ENCODE peak calls at places on chromosomes 12 and 14, in six cellular contexts. H is IMR-90, D is gastrocnemius medialis, K is esophagus squamous epithelium, L is kidney, B is heart left ventricle. X is an unnamed sample. For H3K4me1, the result is how much of the 10 kb centered on the place peaks cover.

GRCh38 chr14:103151270-103151933 is 28.1 kb downstream of the TNFAIP2 start:
- DNase-seq in H (no peak), D (no peak), K (no peak), L (no peak), B (no peak), X (no peak)

GRCh38 chr12:92408072-92408900 is 262.6 kb upstream of the BTG1 start:
- DNase-seq in H (no peak), D (no peak), K (no peak), L (no peak), B (peak), X (no peak)

GRCh38 chr14:38412654-38413053 is 156.8 kb upstream of the CLEC14A start:
- DNase-seq in H (no peak), D (no peak), K (no peak), L (no peak), B (no peak), X (no peak)

GRCh38 chr14:19743256-19743655 is at the start of gene OR4Q3:
- DNase-seq in H (no peak), D (no peak), K (no peak), L (no peak), B (no peak), X (no peak)

GRCh38 chr12:70796989-70797388 is 123.5 kb downstream of the PTPRR start:
- DNase-seq in H (no peak), D (no peak), K (no peak), L (no peak), B (no peak), X (no peak)

GRCh38 chr12:102439391-102440108 is 40.8 kb downstream of the IGF1 start:
- DNase-seq in H (peak), D (no peak), K (no peak), L (no peak), B (no peak), X (no peak)

GRCh38 chr14:20412422-20412821 is 879 bp downstream of the TEP1 start:
- DNase-seq in H (no peak), D (no peak), K (no peak), L (no peak), B (no peak), X (no peak)

GRCh38 chr14:103688906-103689902 is 26.0 kb downstream of the XRCC3 start:
- DNase-seq in H (no peak), D (no peak), K (no peak), L (peak), B (peak), X (no peak)

GRCh38 chr14:100589071-100589759 is 2.0 kb upstream of the BEGAIN start:
- DNase-seq in H (no peak), D (no peak), K (no peak), L (peak), B (peak), X (no peak)

GRCh38 chr14:100673085-100673806 is 53.4 kb upstream of the DLK1 start:
- DNase-seq in H (no peak), D (no peak), K (no peak), L (peak), B (no peak), X (no peak)

GRCh38 chr12:127998936-127999467 is 268.0 kb upstream of the TMEM132C start:
- DNase-seq in H (no peak), D (no peak), K (no peak), L (no peak), B (no peak), X (no peak)

GRCh38 chr14:33475623-33476022 is 475.3 kb downstream of the EGLN3 start:
- DNase-seq in H (no peak), D (no peak), K (no peak), L (no peak), B (no peak), X (no peak)

GRCh38 chr14:95500772-95501401 is 15.6 kb downstream of the SYNE3 start:
- DNase-seq in H (peak), D (peak), K (no peak), L (no peak), B (peak), X (peak)

GRCh38 chr12:124904306-124905098 is 9.9 kb downstream of the UBC start:
- DNase-seq in H (peak), D (peak), K (no peak), L (peak), B (peak), X (peak)

GRCh38 chr12:108825205-108825950 is 32.0 kb downstream of the SSH1 start:
- DNase-seq in H (peak), D (no peak), K (no peak), L (no peak), B (no peak), X (no peak)

GRCh38 chr12:5628501-5628900 is 196.6 kb downstream of the NTF3 start:
- DNase-seq in H (no peak), D (no peak), K (no peak), L (no peak), B (no peak), X (no peak)

GRCh38 chr14:103803661-103804060 is 43.7 kb downstream of the PPP1R13B start:
- DNase-seq in H (peak), D (no peak), K (no peak), L (no peak), B (no peak), X (no peak)

GRCh38 chr12:89863332-89863938 is 154.8 kb upstream of the ATP2B1 start:
- DNase-seq in H (no peak), D (no peak), K (no peak), L (no peak), B (no peak), X (no peak)

GRCh38 chr14:38124496-38124895 is 83.2 kb upstream of the SSTR1 start:
- DNase-seq in H (no peak), D (no peak), K (no peak), L (no peak), B (no peak), X (no peak)

GRCh38 chr14:50531595-50532501 is 521 bp downstream of the MAP4K5 start:
- DNase-seq in H (peak), D (peak), K (peak), L (peak), B (peak), X (peak)

GRCh38 chr14:33127531-33127930 is 188.9 kb downstream of the NPAS3 start:
- DNase-seq in H (no peak), D (no peak), K (no peak), L (no peak), B (no peak), X (no peak)

GRCh38 chr12:26298785-26299621 is 103.6 kb downstream of the SSPN start:
- DNase-seq in H (peak), D (peak), K (no peak), L (no peak), B (no peak), X (peak)

GRCh38 chr12:116631619-116632018 is 72.4 kb downstream of the MAP1LC3B2 start:
- DNase-seq in H (no peak), D (no peak), K (no peak), L (no peak), B (no peak), X (no peak)

GRCh38 chr12:56079729-56080555 is at the start of gene ERBB3:
- DNase-seq in H (peak), D (peak), K (no peak), L (peak), B (peak), X (peak)

GRCh38 chr12:110102255-110102654 is 21.9 kb upstream of the IFT81 start:
- DNase-seq in H (peak), D (peak), K (no peak), L (no peak), B (peak), X (no peak)

GRCh38 chr12:21823581-21823980 is 49.1 kb upstream of the KCNJ8 start:
- DNase-seq in H (no peak), D (peak), K (no peak), L (peak), B (peak), X (peak)

GRCh38 chr14:54566410-54567223 is at the start of gene SAMD4A:
- DNase-seq in H (peak), D (peak), K (peak), L (peak), B (peak), X (peak)
- TF ChIP-seq CTCF in H (peak), D (peak), K (no peak), L (peak), B (peak), X (peak)

GRCh38 chr14:59540852-59541251 is 35.8 kb downstream of the CCDC175 start:
- DNase-seq in H (no peak), D (no peak), K (no peak), L (no peak), B (no peak), X (no peak)
- H3K27ac ChIP-seq in H (no peak), D (no peak), K (no peak), L (no peak), B (no peak), X (no peak)

DNA sequence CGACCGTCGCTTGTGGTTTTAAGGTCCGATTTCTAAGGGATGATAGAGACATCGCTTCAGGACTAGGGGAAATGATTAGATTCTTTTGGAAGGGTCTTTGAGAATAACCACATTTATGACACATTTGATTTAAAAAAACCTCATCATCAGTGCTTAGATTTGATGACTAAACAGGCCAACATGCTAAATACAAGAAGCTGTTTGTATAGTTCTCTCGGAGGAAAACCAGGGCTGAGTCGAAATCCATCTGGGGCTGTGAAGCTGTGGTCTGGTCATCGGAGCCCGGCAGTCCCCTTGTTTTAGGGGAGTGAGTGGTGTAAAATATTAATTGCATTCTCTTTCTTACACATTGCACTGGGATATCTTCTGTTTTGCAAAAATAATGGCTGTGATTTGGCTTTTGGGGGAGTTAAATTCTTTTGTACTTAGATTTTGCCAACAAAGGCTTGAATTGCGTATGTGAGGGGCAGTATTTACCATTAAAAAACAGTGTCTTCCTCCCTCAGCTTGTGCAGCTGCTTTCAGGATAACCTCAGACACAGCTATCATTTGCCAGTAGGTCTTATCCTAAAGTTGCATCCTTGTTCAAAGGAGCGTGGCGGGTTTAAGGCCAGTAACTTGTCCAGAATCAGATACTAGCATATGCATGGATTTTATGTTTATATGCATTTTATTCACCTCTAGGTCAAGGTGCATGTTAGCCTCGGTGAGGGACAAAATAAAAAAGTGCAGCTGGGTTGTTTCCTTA is 598 bp downstream of the GNG2 start:
- DNase-seq in H (peak), D (no peak), K (no peak), L (no peak), B (no peak), X (no peak)
- H3K4me1 ChIP-seq in H (under half), D (under half), K (under half), L (under half), B (half or more), X (under half)

GRCh38 chr14:30908826-30909225 is 34.5 kb downstream of the COCH start:
- DNase-seq in H (no peak), D (no peak), K (no peak), L (no peak), B (no peak), X (no peak)

GRCh38 chr14:30907659-30908057 is 33.3 kb downstream of the COCH start:
- DNase-seq in H (no peak), D (no peak), K (no peak), L (no peak), B (no peak), X (no peak)

GRCh38 chr14:30903285-30904124 is 29.1 kb downstream of the COCH start:
- DNase-seq in H (no peak), D (no peak), K (no peak), L (no peak), B (no peak), X (no peak)

GRCh38 chr14:30906752-30907658 is 32.6 kb downstream of the COCH start:
- DNase-seq in H (peak), D (no peak), K (no peak), L (no peak), B (no peak), X (no peak)
- TF ChIP-seq CTCF in H (peak), D (no peak), K (no peak), L (peak), B (no peak), X (no peak)

DNA sequence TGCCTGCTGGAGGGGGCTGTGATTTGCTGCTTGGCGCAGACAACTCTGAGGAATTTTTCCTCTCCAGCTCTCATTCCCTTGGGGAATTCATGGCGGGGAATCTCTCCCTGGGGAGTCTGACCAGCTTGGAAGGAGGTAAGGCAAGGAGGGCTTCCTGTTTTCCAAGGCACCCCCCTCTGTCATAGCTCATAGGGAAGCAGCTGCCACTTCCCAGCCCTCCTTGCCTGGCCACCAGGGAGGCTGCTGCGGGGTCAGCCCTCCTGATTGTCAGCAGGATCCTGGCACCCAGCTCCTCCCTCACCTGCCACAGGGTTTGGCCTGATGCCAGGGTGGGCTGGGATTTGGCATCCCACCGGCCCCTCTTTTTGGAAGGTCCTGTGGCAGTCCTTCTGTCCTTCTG is 74.8 kb downstream of the TSPAN9 start:
- DNase-seq in H (no peak), D (no peak), K (no peak), L (peak), B (peak), X (no peak)
- H3K27ac ChIP-seq in H (no peak), D (peak), K (no peak), L (peak), B (no peak), X (peak)

GRCh38 chr14:75242546-75243273 is 35.9 kb upstream of the FOS start:
- DNase-seq in H (peak), D (no peak), K (no peak), L (peak), B (peak), X (no peak)
- H3K4me1 ChIP-seq in H (under half), D (under half), K (half or more), L (under half), B (under half), X (under half)

X was measured in uterus.